ENCODE peak calls at places on chromosomes 3 and 15, in four cellular contexts. C, O, E and M are unnamed samples.

GRCh38 chr3:171792549-171792948 is 17.7 kb downstream of the PLD1 start:
- DNase-seq in E (no peak), C (no peak), O (no peak), M (no peak)

GRCh38 chr3:14770591-14770990 is 48.2 kb upstream of the FGD5 start:
- DNase-seq in E (no peak), O (no peak), C (no peak), M (no peak)

GRCh38 chr15:68380456-68380855 is 51.5 kb downstream of the ITGA11 start:
- DNase-seq in C (no peak), E (no peak), O (no peak), M (no peak)

GRCh38 chr15:23467110-23467600 is 20.1 kb upstream of the GOLGA6L2 start:
- DNase-seq in C (peak), E (peak), O (no peak), M (peak)

GRCh38 chr3:67551366-67552016 is 102.9 kb downstream of the SUCLG2 start:
- DNase-seq in E (no peak), O (no peak), C (no peak), M (no peak)

GRCh38 chr3:23806322-23807160 is 786 bp downstream of the UBE2E1 start:
- DNase-seq in E (peak), O (peak), C (peak), M (peak)

GRCh38 chr15:78565951-78566774 is 843 bp downstream of the CHRNA5 start:
- DNase-seq in E (peak), O (peak), C (peak), M (peak)

GRCh38 chr3:152825566-152825965 is 9.4 kb upstream of the P2RY1 start:
- DNase-seq in C (no peak), E (no peak), O (no peak), M (no peak)

GRCh38 chr3:27340524-27340923 is 28.7 kb downstream of the NEK10 start:
- DNase-seq in C (no peak), O (no peak), E (no peak), M (no peak)

GRCh38 chr15:90103669-90104329 is 1.5 kb upstream of the IDH2 start:
- DNase-seq in O (no peak), C (no peak), E (peak), M (no peak)

GRCh38 chr15:88513195-88513594 is 33.3 kb downstream of the DET1 start:
- DNase-seq in C (no peak), O (no peak), E (no peak), M (peak)

GRCh38 chr3:106198828-106199194 is 330.0 kb upstream of the CBLB start:
- DNase-seq in C (no peak), E (no peak), O (no peak), M (no peak)

GRCh38 chr3:188834349-188834748 is 337.4 kb upstream of the TPRG1 start:
- DNase-seq in C (no peak), E (no peak), O (no peak), M (no peak)

GRCh38 chr3:124174910-124175874 is 183.3 kb upstream of the ROPN1 start:
- DNase-seq in O (no peak), C (no peak), E (peak), M (no peak)

GRCh38 chr15:56165234-56165633 is 78.4 kb downstream of the RFX7 start:
- DNase-seq in C (no peak), O (no peak), E (no peak), M (no peak)

GRCh38 chr3:189229421-189229820 is 57.6 kb downstream of the TPRG1 start:
- DNase-seq in E (no peak), O (no peak), C (no peak), M (no peak)

GRCh38 chr3:196227629-196228493 is 11.5 kb downstream of the SLC51A start:
- DNase-seq in C (no peak), O (no peak), E (no peak), M (peak)

GRCh38 chr3:195238626-195239118 is 32.3 kb downstream of the XXYLT1 start:
- DNase-seq in O (peak), E (no peak), C (no peak), M (no peak)

GRCh38 chr15:70099966-70100494 is 2.3 kb upstream of the TLE3 start:
- DNase-seq in O (no peak), E (no peak), C (peak), M (no peak)

GRCh38 chr15:39854161-39854560 is 65.9 kb downstream of the GPR176 start:
- DNase-seq in E (no peak), O (no peak), C (no peak), M (no peak)

GRCh38 chr3:157918402-157918801 is 187.8 kb downstream of the SHOX2 start:
- DNase-seq in C (peak), O (no peak), E (no peak), M (no peak)